ENCODE peak calls at places on chromosomes 4 and X, in seven cellular contexts. One of them, this sample, is unnamed.

GRCh38 chr4:52144303-52144849 is 93.3 kb downstream of the SPATA18 start:
- DNase-seq in ovary: no peak
- DNase-seq in upper lobe of left lung: no peak
- DNase-seq in sigmoid colon: no peak
- DNase-seq in A549: no peak
- DNase-seq in K562: no peak
- DNase-seq in suprapubic skin: no peak
- DNase-seq in this sample: no peak

GRCh38 chrX:20530319-20530979 is 263.7 kb upstream of the RPS6KA3 start:
- DNase-seq in ovary: peak; percentile 38
- DNase-seq in upper lobe of left lung: no peak
- DNase-seq in sigmoid colon: peak; percentile 74
- DNase-seq in A549: peak; percentile 41
- DNase-seq in K562: peak; percentile 47
- DNase-seq in suprapubic skin: no peak
- DNase-seq in this sample: peak; percentile 57

GRCh38 chr4:38279650-38280322 is 319.6 kb downstream of the PTTG2 start:
- DNase-seq in ovary: no peak
- DNase-seq in upper lobe of left lung: no peak
- DNase-seq in sigmoid colon: no peak
- DNase-seq in A549: no peak
- DNase-seq in K562: no peak
- DNase-seq in suprapubic skin: no peak
- DNase-seq in this sample: peak; percentile 87

GRCh38 chr4:176262243-176262642 is 6.8 kb downstream of the ASB5 start:
- DNase-seq in ovary: no peak
- DNase-seq in upper lobe of left lung: no peak
- DNase-seq in sigmoid colon: no peak
- DNase-seq in A549: no peak
- DNase-seq in K562: no peak
- DNase-seq in suprapubic skin: no peak
- DNase-seq in this sample: no peak

GRCh38 chrX:56231706-56232105 is 450 bp upstream of the KLF8 start:
- DNase-seq in ovary: no peak
- DNase-seq in upper lobe of left lung: no peak
- DNase-seq in sigmoid colon: no peak
- DNase-seq in A549: no peak
- DNase-seq in K562: no peak
- DNase-seq in suprapubic skin: no peak
- DNase-seq in this sample: no peak

GRCh38 chr4:167406181-167406580 is 171.9 kb upstream of the SPOCK3 start:
- DNase-seq in ovary: no peak
- DNase-seq in upper lobe of left lung: no peak
- DNase-seq in sigmoid colon: no peak
- DNase-seq in A549: no peak
- DNase-seq in K562: no peak
- DNase-seq in suprapubic skin: no peak
- DNase-seq in this sample: no peak

GRCh38 chrX:150162141-150162540 is 201.0 kb upstream of the MAMLD1 start:
- DNase-seq in ovary: no peak
- DNase-seq in upper lobe of left lung: no peak
- DNase-seq in sigmoid colon: no peak
- DNase-seq in A549: peak; percentile 18
- DNase-seq in K562: no peak
- DNase-seq in suprapubic skin: no peak
- DNase-seq in this sample: no peak

GRCh38 chr4:102541708-102542107 is 40.5 kb downstream of the NFKB1 start:
- DNase-seq in ovary: no peak
- DNase-seq in upper lobe of left lung: no peak
- DNase-seq in sigmoid colon: no peak
- DNase-seq in A549: no peak
- DNase-seq in K562: peak; percentile 11
- DNase-seq in suprapubic skin: no peak
- DNase-seq in this sample: peak; percentile 20

GRCh38 chr4:147354994-147355393 is 125.9 kb upstream of the EDNRA start:
- DNase-seq in ovary: no peak
- DNase-seq in upper lobe of left lung: no peak
- DNase-seq in sigmoid colon: no peak
- DNase-seq in A549: no peak
- DNase-seq in K562: no peak
- DNase-seq in suprapubic skin: no peak
- DNase-seq in this sample: no peak

GRCh38 chr4:124757121-124757520 is 44.6 kb upstream of the ANKRD50 start:
- DNase-seq in ovary: no peak
- DNase-seq in upper lobe of left lung: no peak
- DNase-seq in sigmoid colon: no peak
- DNase-seq in A549: no peak
- DNase-seq in K562: no peak
- DNase-seq in suprapubic skin: no peak
- DNase-seq in this sample: no peak

GRCh38 chr4:153758688-153759406 is 977 bp downstream of the RNF175 start:
- DNase-seq in ovary: no peak
- DNase-seq in upper lobe of left lung: no peak
- DNase-seq in sigmoid colon: no peak
- DNase-seq in A549: no peak
- DNase-seq in K562: no peak
- DNase-seq in suprapubic skin: no peak
- DNase-seq in this sample: no peak

GRCh38 chrX:123818243-123818642 is 41.6 kb upstream of the XIAP start:
- DNase-seq in ovary: no peak
- DNase-seq in upper lobe of left lung: no peak
- DNase-seq in sigmoid colon: no peak
- DNase-seq in A549: peak; percentile 68
- DNase-seq in K562: no peak
- DNase-seq in suprapubic skin: no peak
- DNase-seq in this sample: no peak

GRCh38 chr4:142595222-142595871 is 250.8 kb downstream of the INPP4B start:
- DNase-seq in ovary: no peak
- DNase-seq in upper lobe of left lung: no peak
- DNase-seq in sigmoid colon: no peak
- DNase-seq in A549: no peak
- DNase-seq in K562: no peak
- DNase-seq in suprapubic skin: no peak
- DNase-seq in this sample: no peak

GRCh38 chr4:70754470-70754869 is 32.7 kb downstream of the RUFY3 start:
- DNase-seq in ovary: no peak
- DNase-seq in upper lobe of left lung: no peak
- DNase-seq in sigmoid colon: no peak
- DNase-seq in A549: no peak
- DNase-seq in K562: no peak
- DNase-seq in suprapubic skin: no peak
- DNase-seq in this sample: no peak
- TF ChIP-seq EP300 in ovary: no peak
- TF ChIP-seq EP300 in upper lobe of left lung: no peak
- TF ChIP-seq EP300 in sigmoid colon: no peak
- TF ChIP-seq EP300 in A549: no peak
- TF ChIP-seq EP300 in K562: no peak
- TF ChIP-seq EP300 in suprapubic skin: no peak
- TF ChIP-seq EP300 in this sample: no peak

GRCh38 chrX:71128915-71129765 is 10.7 kb downstream of the MED12 start:
- DNase-seq in ovary: peak; percentile 73
- DNase-seq in upper lobe of left lung: peak; percentile 89
- DNase-seq in sigmoid colon: peak; percentile 80
- DNase-seq in A549: peak; percentile 52
- DNase-seq in K562: peak; percentile 83
- DNase-seq in suprapubic skin: no peak
- DNase-seq in this sample: peak; percentile 77
- TF ChIP-seq POLR2A in ovary: no peak
- TF ChIP-seq POLR2A in upper lobe of left lung: no peak
- TF ChIP-seq POLR2A in sigmoid colon: no peak
- TF ChIP-seq POLR2A in A549: no peak
- TF ChIP-seq POLR2A in K562: no peak
- TF ChIP-seq POLR2A in suprapubic skin: no peak
- TF ChIP-seq POLR2A in this sample: no peak

GRCh38 chr4:159185593-159186023 is 82.7 kb downstream of the RAPGEF2 start:
- DNase-seq in ovary: no peak
- DNase-seq in upper lobe of left lung: no peak
- DNase-seq in sigmoid colon: no peak
- DNase-seq in A549: no peak
- DNase-seq in K562: no peak
- DNase-seq in suprapubic skin: no peak
- DNase-seq in this sample: no peak
- H3K4me3 ChIP-seq in ovary: no peak overlapping the region
- H3K4me3 ChIP-seq in upper lobe of left lung: no peak overlapping the region
- H3K4me3 ChIP-seq in sigmoid colon: no peak overlapping the region
- H3K4me3 ChIP-seq in A549: no peak overlapping the region
- H3K4me3 ChIP-seq in K562: no peak overlapping the region
- H3K4me3 ChIP-seq in suprapubic skin: no peak overlapping the region
- H3K4me3 ChIP-seq in this sample: no peak overlapping the region

DNA sequence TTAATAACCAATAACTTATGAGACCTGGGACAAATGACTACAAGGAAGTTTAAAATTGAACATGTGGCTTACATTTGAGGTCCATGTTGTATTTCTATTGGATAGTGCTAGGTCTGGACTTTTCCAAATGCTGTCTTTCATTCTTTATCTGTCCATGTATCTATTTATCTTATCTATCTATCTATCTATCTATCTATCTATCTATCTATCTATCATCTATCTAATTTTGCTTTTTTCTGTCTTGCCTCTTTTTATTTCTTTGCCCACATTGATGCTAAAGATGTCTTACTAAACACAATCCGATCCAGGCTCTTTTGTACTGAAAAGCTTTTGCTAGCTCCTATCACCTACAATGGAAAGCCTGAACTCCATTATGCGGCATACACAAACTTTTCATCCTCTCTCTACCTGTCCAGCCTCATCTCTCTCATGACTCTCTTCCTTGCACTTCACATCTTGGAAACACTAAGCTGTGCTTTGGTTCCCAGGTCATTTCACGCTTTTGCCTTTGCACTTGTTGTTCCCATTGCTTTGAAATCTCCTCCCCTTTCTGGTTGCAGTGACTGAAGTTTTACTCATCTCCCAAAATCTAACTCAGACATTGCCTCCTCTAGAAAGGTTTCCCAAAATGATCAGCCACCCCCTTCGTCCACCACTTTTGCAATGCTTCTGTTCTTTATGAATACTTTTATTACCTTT is 107.2 kb downstream of the SYNPO2 start:
- DNase-seq in ovary: no peak
- DNase-seq in upper lobe of left lung: no peak
- DNase-seq in sigmoid colon: no peak
- DNase-seq in A549: no peak
- DNase-seq in K562: no peak
- DNase-seq in suprapubic skin: no peak
- DNase-seq in this sample: no peak
- TF ChIP-seq EP300 in ovary: no peak
- TF ChIP-seq EP300 in upper lobe of left lung: no peak
- TF ChIP-seq EP300 in sigmoid colon: no peak
- TF ChIP-seq EP300 in A549: no peak
- TF ChIP-seq EP300 in K562: no peak
- TF ChIP-seq EP300 in suprapubic skin: peak; percentile 46
- TF ChIP-seq EP300 in this sample: no peak

GRCh38 chrX:19343085-19343461 is 654 bp upstream of the PDHA1 start:
- DNase-seq in ovary: no peak
- DNase-seq in upper lobe of left lung: no peak
- DNase-seq in sigmoid colon: no peak
- DNase-seq in A549: no peak
- DNase-seq in K562: no peak
- DNase-seq in suprapubic skin: no peak
- DNase-seq in this sample: no peak

GRCh38 chrX:19343462-19344206 is at the start of gene PDHA1:
- DNase-seq in ovary: peak; percentile 93
- DNase-seq in upper lobe of left lung: peak; percentile 98
- DNase-seq in sigmoid colon: peak; percentile 96
- DNase-seq in A549: peak; percentile 77
- DNase-seq in K562: peak; percentile 96
- DNase-seq in suprapubic skin: peak; percentile 94
- DNase-seq in this sample: peak; percentile 95

GRCh38 chrX:19342331-19342906 is 1.3 kb upstream of the PDHA1 start:
- DNase-seq in ovary: no peak
- DNase-seq in upper lobe of left lung: no peak
- DNase-seq in sigmoid colon: no peak
- DNase-seq in A549: no peak
- DNase-seq in K562: peak; percentile 56
- DNase-seq in suprapubic skin: no peak
- DNase-seq in this sample: no peak

GRCh38 chrX:19344207-19344534 is 444 bp downstream of the PDHA1 start:
- DNase-seq in ovary: no peak
- DNase-seq in upper lobe of left lung: no peak
- DNase-seq in sigmoid colon: no peak
- DNase-seq in A549: no peak
- DNase-seq in K562: peak; percentile 20
- DNase-seq in suprapubic skin: no peak
- DNase-seq in this sample: no peak

DNA sequence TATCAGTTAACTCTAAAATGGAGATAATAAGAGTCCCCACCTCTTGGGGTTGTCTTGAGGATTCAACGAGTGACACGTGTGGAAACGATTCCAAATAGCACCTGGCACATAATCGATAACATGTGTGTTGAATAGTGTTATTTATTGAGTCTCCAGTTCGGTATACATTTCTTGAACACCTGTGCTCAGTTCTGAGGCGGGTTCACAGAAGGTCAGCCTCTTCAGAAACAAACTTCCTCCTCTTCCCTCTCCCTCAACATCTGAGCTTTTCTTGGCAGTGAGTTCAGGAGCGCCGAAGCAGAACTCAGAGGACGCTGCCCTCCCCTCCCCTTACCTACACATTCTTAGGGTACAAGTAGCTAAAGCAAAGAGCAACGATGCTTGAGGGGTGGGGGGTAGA is 934 bp downstream of the PDHA1 start:
- DNase-seq in ovary: no peak
- DNase-seq in upper lobe of left lung: no peak
- DNase-seq in sigmoid colon: no peak
- DNase-seq in A549: no peak
- DNase-seq in K562: peak; percentile 8
- DNase-seq in suprapubic skin: no peak
- DNase-seq in this sample: no peak
- TF ChIP-seq POLR2A in ovary: no peak
- TF ChIP-seq POLR2A in upper lobe of left lung: no peak
- TF ChIP-seq POLR2A in sigmoid colon: no peak
- TF ChIP-seq POLR2A in A549: no peak
- TF ChIP-seq POLR2A in K562: no peak
- TF ChIP-seq POLR2A in suprapubic skin: no peak
- TF ChIP-seq POLR2A in this sample: no peak

GRCh38 chr4:156773648-156774357 is 197.8 kb downstream of the PDGFC start:
- DNase-seq in ovary: no peak
- DNase-seq in upper lobe of left lung: no peak
- DNase-seq in sigmoid colon: no peak
- DNase-seq in A549: no peak
- DNase-seq in K562: no peak
- DNase-seq in suprapubic skin: no peak
- DNase-seq in this sample: no peak

GRCh38 chr4:156771171-156771837 is 200.3 kb downstream of the PDGFC start:
- DNase-seq in ovary: no peak
- DNase-seq in upper lobe of left lung: no peak
- DNase-seq in sigmoid colon: no peak
- DNase-seq in A549: no peak
- DNase-seq in K562: no peak
- DNase-seq in suprapubic skin: no peak
- DNase-seq in this sample: no peak

GRCh38 chr4:156778093-156778492 is 193.5 kb downstream of the PDGFC start:
- DNase-seq in ovary: no peak
- DNase-seq in upper lobe of left lung: no peak
- DNase-seq in sigmoid colon: no peak
- DNase-seq in A549: no peak
- DNase-seq in K562: no peak
- DNase-seq in suprapubic skin: no peak
- DNase-seq in this sample: no peak

GRCh38 chr4:156775803-156776202 is 195.8 kb downstream of the PDGFC start:
- DNase-seq in ovary: no peak
- DNase-seq in upper lobe of left lung: no peak
- DNase-seq in sigmoid colon: no peak
- DNase-seq in A549: no peak
- DNase-seq in K562: no peak
- DNase-seq in suprapubic skin: no peak
- DNase-seq in this sample: no peak

GRCh38 chr4:156774422-156774821 is 197.2 kb downstream of the PDGFC start:
- DNase-seq in ovary: no peak
- DNase-seq in upper lobe of left lung: no peak
- DNase-seq in sigmoid colon: no peak
- DNase-seq in A549: no peak
- DNase-seq in K562: no peak
- DNase-seq in suprapubic skin: peak; percentile 78
- DNase-seq in this sample: no peak
- H3K4me3 ChIP-seq in ovary: no peak overlapping the region
- H3K4me3 ChIP-seq in upper lobe of left lung: no peak overlapping the region
- H3K4me3 ChIP-seq in sigmoid colon: no peak overlapping the region
- H3K4me3 ChIP-seq in A549: peak overlapping the region; percentile 19
- H3K4me3 ChIP-seq in K562: no peak overlapping the region
- H3K4me3 ChIP-seq in suprapubic skin: no peak overlapping the region
- H3K4me3 ChIP-seq in this sample: no peak overlapping the region

This sample was measured in transverse colon.